ENCODE peak calls at places on chromosome 19, in four cellular contexts. One of them, this sample, is unnamed.

GRCh38 chr19:38850976-38851621 is 1.3 kb upstream of the HNRNPL start:
- DNase-seq in HepG2: no peak
- DNase-seq in A549: no peak
- DNase-seq in WTC11: peak; percentile 51
- DNase-seq in this sample: peak; percentile 60

GRCh38 chr19:4062576-4063368 is 3.9 kb downstream of the ZBTB7A start:
- DNase-seq in HepG2: no peak
- DNase-seq in A549: no peak
- DNase-seq in WTC11: no peak
- DNase-seq in this sample: no peak

GRCh38 chr19:45863840-45864628 is at the start of gene FOXA3:
- DNase-seq in HepG2: peak; percentile 64
- DNase-seq in A549: peak; percentile 96
- DNase-seq in WTC11: peak; percentile 77
- DNase-seq in this sample: peak; percentile 94

GRCh38 chr19:55088021-55088451 is 12.4 kb downstream of the EPS8L1 start:
- DNase-seq in HepG2: no peak
- DNase-seq in A549: no peak
- DNase-seq in WTC11: peak; percentile 17
- DNase-seq in this sample: no peak

GRCh38 chr19:39317476-39317875 is 3.2 kb downstream of the LRFN1 start:
- DNase-seq in HepG2: no peak
- DNase-seq in A549: no peak
- DNase-seq in WTC11: no peak
- DNase-seq in this sample: no peak

GRCh38 chr19:3766520-3766919 is 4.0 kb downstream of the MRPL54 start:
- DNase-seq in HepG2: no peak
- DNase-seq in A549: no peak
- DNase-seq in WTC11: no peak
- DNase-seq in this sample: no peak

GRCh38 chr19:4559569-4559968 is at the start of gene SEMA6B:
- DNase-seq in HepG2: no peak
- DNase-seq in A549: no peak
- DNase-seq in WTC11: no peak
- DNase-seq in this sample: no peak

GRCh38 chr19:10644351-10645007 is 9.7 kb upstream of the ILF3 start:
- DNase-seq in HepG2: peak; percentile 74
- DNase-seq in A549: peak; percentile 91
- DNase-seq in WTC11: peak; percentile 93
- DNase-seq in this sample: peak; percentile 91

GRCh38 chr19:42311612-42312160 is 1.4 kb upstream of the TMEM145 start:
- DNase-seq in HepG2: no peak
- DNase-seq in A549: no peak
- DNase-seq in WTC11: peak; percentile 54
- DNase-seq in this sample: peak; percentile 50

GRCh38 chr19:46015961-46016425 is 6.9 kb downstream of the PGLYRP1 start:
- DNase-seq in HepG2: no peak
- DNase-seq in A549: no peak
- DNase-seq in WTC11: no peak
- DNase-seq in this sample: no peak

GRCh38 chr19:53906211-53907192 is 2.6 kb upstream of the CACNG7 start:
- DNase-seq in HepG2: no peak
- DNase-seq in A549: peak; percentile 92
- DNase-seq in WTC11: peak; percentile 89
- DNase-seq in this sample: peak; percentile 81

GRCh38 chr19:28051047-28051446 is 1161.9 kb downstream of the UQCRFS1 start:
- DNase-seq in HepG2: no peak
- DNase-seq in A549: no peak
- DNase-seq in WTC11: peak; percentile 15
- DNase-seq in this sample: no peak

GRCh38 chr19:9061879-9062278 is 25.0 kb upstream of the OR1M1 start:
- DNase-seq in HepG2: no peak
- DNase-seq in A549: no peak
- DNase-seq in WTC11: no peak
- DNase-seq in this sample: no peak

GRCh38 chr19:4986471-4986888 is 17.6 kb downstream of the KDM4B start:
- DNase-seq in HepG2: no peak
- DNase-seq in A549: no peak
- DNase-seq in WTC11: no peak
- DNase-seq in this sample: no peak

GRCh38 chr19:10553943-10554381 is 10.3 kb downstream of the ATG4D start:
- DNase-seq in HepG2: no peak
- DNase-seq in A549: no peak
- DNase-seq in WTC11: no peak
- DNase-seq in this sample: no peak

GRCh38 chr19:47561440-47562045 is 11.4 kb downstream of the ZNF541 start:
- DNase-seq in HepG2: no peak
- DNase-seq in A549: no peak
- DNase-seq in WTC11: no peak
- DNase-seq in this sample: no peak

GRCh38 chr19:17325881-17326594 is 8.6 kb downstream of the ANO8 start:
- DNase-seq in HepG2: no peak
- DNase-seq in A549: no peak
- DNase-seq in WTC11: no peak
- DNase-seq in this sample: no peak

GRCh38 chr19:6357995-6358394 is 3.3 kb upstream of the CLPP start:
- DNase-seq in HepG2: no peak
- DNase-seq in A549: no peak
- DNase-seq in WTC11: no peak
- DNase-seq in this sample: no peak

GRCh38 chr19:29983568-29983967 is 41.5 kb downstream of the URI1 start:
- DNase-seq in HepG2: no peak
- DNase-seq in A549: no peak
- DNase-seq in WTC11: no peak
- DNase-seq in this sample: no peak

GRCh38 chr19:10284641-10285278 is 2.0 kb upstream of the ICAM4 start:
- DNase-seq in HepG2: no peak
- DNase-seq in A549: no peak
- DNase-seq in WTC11: no peak
- DNase-seq in this sample: no peak

GRCh38 chr19:15050639-15051038 is 1.4 kb downstream of the CASP14 start:
- DNase-seq in HepG2: no peak
- DNase-seq in A549: no peak
- DNase-seq in WTC11: no peak
- DNase-seq in this sample: no peak

GRCh38 chr19:42270346-42271044 is 1.4 kb downstream of the CIC start:
- DNase-seq in HepG2: no peak
- DNase-seq in A549: no peak
- DNase-seq in WTC11: no peak
- DNase-seq in this sample: peak; percentile 42

GRCh38 chr19:4369888-4370260 is 26.5 kb downstream of the MPND start:
- DNase-seq in HepG2: no peak
- DNase-seq in A549: no peak
- DNase-seq in WTC11: peak; percentile 63
- DNase-seq in this sample: no peak

GRCh38 chr19:45999653-46000121 is 4.4 kb downstream of the CCDC61 start:
- DNase-seq in HepG2: no peak
- DNase-seq in A549: no peak
- DNase-seq in WTC11: peak; percentile 75
- DNase-seq in this sample: peak; percentile 57

GRCh38 chr19:29777916-29778315 is 33.9 kb upstream of the CCNE1 start:
- DNase-seq in HepG2: no peak
- DNase-seq in A549: no peak
- DNase-seq in WTC11: no peak
- DNase-seq in this sample: no peak

GRCh38 chr19:7953060-7953459 is 9.6 kb upstream of the TIMM44 start:
- DNase-seq in HepG2: no peak
- DNase-seq in A549: no peak
- DNase-seq in WTC11: no peak
- DNase-seq in this sample: no peak

GRCh38 chr19:17475541-17476115 is 5.3 kb downstream of the SLC27A1 start:
- DNase-seq in HepG2: peak; percentile 93
- DNase-seq in A549: no peak
- DNase-seq in WTC11: no peak
- DNase-seq in this sample: no peak

GRCh38 chr19:9885077-9885552 is 50.0 kb downstream of the PIN1 start:
- DNase-seq in HepG2: no peak
- DNase-seq in A549: no peak
- DNase-seq in WTC11: no peak
- DNase-seq in this sample: no peak

DNA sequence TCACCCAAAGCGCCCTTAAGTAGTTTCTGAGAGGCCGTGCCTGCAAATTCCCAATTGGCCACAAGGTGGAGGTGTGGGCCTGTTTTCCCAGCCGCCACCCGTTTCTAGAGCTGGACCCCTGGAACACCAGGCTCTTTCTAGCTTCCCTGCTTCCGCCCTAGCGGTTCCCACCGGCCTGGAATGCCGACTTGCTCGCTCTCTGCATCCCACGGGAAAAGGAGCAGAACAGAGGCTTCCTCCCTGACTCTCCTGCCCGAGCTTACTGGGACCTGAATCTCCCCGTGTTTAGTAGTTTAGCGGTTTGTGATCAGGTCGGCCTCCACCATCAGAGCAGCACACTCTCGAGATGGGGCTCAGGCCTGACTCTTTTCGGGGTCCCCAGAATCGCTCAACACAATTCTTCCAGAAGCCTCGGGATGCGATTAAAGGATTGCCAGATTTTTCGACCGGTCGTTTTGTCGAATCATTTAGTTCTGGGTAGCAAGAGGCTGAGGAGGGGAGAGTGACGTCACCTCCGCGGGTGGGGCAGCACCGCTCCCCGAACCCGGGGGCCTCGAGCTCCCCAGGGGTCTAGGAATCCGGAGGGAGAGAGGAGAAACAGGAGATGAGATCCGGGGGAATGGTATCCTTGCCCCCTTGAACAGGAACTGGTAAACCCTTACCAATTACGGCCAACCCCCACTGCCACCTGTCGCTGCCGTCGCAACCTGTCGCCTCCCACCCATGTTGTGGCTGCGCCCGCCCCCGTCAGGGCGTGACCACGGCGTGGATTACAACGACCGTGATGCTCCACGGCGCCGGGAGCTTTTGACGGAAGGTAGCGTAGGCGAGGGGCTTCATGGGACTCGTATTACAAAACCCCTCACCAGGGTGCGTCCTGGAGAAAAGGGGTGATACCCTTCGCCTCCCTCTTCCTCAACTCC is 8.0 kb downstream of the NAPSA start:
- DNase-seq in HepG2: peak; percentile 52
- DNase-seq in A549: peak; percentile 68
- DNase-seq in WTC11: peak; percentile 86
- DNase-seq in this sample: peak; percentile 70
- TF ChIP-seq NR3C1 in HepG2: no peak
- TF ChIP-seq NR3C1 in A549: no peak
- TF ChIP-seq NR3C1 in WTC11: no peak
- TF ChIP-seq NR3C1 in this sample: no peak

DNA sequence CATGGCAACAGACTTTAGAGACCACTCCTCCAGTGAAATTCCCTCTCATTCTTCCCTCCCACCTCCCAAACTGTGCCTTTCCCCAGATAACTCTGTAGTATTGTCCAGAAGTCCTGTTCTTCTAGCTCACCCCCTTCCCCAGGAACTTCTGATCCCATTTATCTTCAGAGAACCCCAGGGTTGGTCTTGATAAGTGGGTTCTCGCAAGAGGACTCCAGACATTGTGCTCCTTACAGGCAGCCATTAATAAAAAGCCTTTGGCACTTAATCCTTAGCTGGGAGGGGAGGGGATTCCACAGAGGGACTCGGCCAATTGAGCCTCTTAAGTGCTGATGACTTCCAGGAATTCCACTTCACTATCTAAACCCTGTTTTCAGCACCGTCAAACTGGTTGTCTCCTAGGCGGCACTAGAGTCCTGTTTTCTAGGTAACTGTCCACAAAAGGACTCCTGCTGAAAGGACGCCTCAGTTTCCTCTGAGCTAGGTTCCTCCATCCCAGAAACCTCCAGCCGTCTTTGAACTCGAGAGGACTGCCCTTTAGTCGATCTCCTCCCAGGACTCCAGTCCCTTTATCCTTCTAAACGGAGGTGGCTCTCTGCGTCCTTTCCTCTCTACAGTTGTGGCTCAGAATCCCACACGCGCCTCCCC is 2.0 kb downstream of the LTBP4 start:
- DNase-seq in HepG2: peak; percentile 28
- DNase-seq in A549: no peak
- DNase-seq in WTC11: no peak
- DNase-seq in this sample: no peak
- TF ChIP-seq NR3C1 in HepG2: no peak
- TF ChIP-seq NR3C1 in A549: no peak
- TF ChIP-seq NR3C1 in WTC11: no peak
- TF ChIP-seq NR3C1 in this sample: no peak

GRCh38 chr19:49136771-49137171 is 17.4 kb downstream of the PPFIA3 start:
- DNase-seq in HepG2: no peak
- DNase-seq in A549: no peak
- DNase-seq in WTC11: no peak
- DNase-seq in this sample: no peak
- TF ChIP-seq NR3C1 in HepG2: no peak
- TF ChIP-seq NR3C1 in A549: no peak
- TF ChIP-seq NR3C1 in WTC11: no peak
- TF ChIP-seq NR3C1 in this sample: no peak

GRCh38 chr19:48745208-48745995 is 1.3 kb downstream of the IZUMO1 start:
- DNase-seq in HepG2: peak; percentile 51
- DNase-seq in A549: peak; percentile 86
- DNase-seq in WTC11: peak; percentile 70
- DNase-seq in this sample: peak; percentile 85
- TF ChIP-seq NR3C1 in HepG2: no peak
- TF ChIP-seq NR3C1 in A549: no peak
- TF ChIP-seq NR3C1 in WTC11: no peak
- TF ChIP-seq NR3C1 in this sample: no peak